ENCODE peak calls at places on chromosome 20, in ten cellular contexts. H is prostate gland, O is esophagus muscularis mucosa, F is HepG2, D is stomach, W is tibial nerve, Y is heart left ventricle, B is spleen, P is breast epithelium, Q is endothelial cell of umbilical vein. R is an unnamed sample.

GRCh38 chr20:21202284-21202683 is 76.4 kb downstream of the KIZ start:
- DNase-seq in H (no peak), O (peak; percentile 12), F (peak; percentile 16), D (no peak), W (no peak), Y (no peak), B (no peak), P (no peak), Q (peak; percentile 1), R (no peak)

GRCh38 chr20:4014031-4014474 is 1.3 kb downstream of the RNF24 start:
- DNase-seq in H (peak; percentile 93), O (no peak), F (peak; percentile 87), D (peak; percentile 68), W (peak; percentile 41), Y (no peak), B (no peak), P (no peak), Q (peak; percentile 77), R (no peak)

GRCh38 chr20:33677991-33678431 is 3.8 kb upstream of the NECAB3 start:
- DNase-seq in H (no peak), O (no peak), F (no peak), D (no peak), W (peak; percentile 59), Y (peak; percentile 51), B (no peak), P (no peak), Q (no peak), R (no peak)

GRCh38 chr20:50278684-50279531 is 88.3 kb downstream of the CEBPB start:
- DNase-seq in H (peak; percentile 42), O (no peak), F (peak; percentile 87), D (peak; percentile 89), W (peak; percentile 73), Y (peak; percentile 77), B (peak; percentile 80), P (no peak), Q (no peak), R (peak; percentile 86)

GRCh38 chr20:37194616-37195015 is 15.3 kb upstream of the MROH8 start:
- DNase-seq in H (no peak), O (no peak), F (no peak), D (no peak), W (no peak), Y (no peak), B (no peak), P (no peak), Q (peak; percentile 68), R (no peak)

GRCh38 chr20:55461519-55461918 is 543.8 kb downstream of the CBLN4 start:
- DNase-seq in H (no peak), O (no peak), F (no peak), D (no peak), W (no peak), Y (no peak), B (no peak), P (no peak), Q (no peak), R (no peak)

GRCh38 chr20:21303061-21303871 is at the start of gene XRN2:
- DNase-seq in H (peak; percentile 94), O (peak; percentile 98), F (peak; percentile 98), D (peak; percentile 96), W (peak; percentile 93), Y (peak; percentile 97), B (peak; percentile 98), P (peak; percentile 95), Q (peak; percentile 95), R (peak; percentile 94)

GRCh38 chr20:49281059-49281912 is 3.4 kb upstream of the ZNFX1 start:
- DNase-seq in H (no peak), O (no peak), F (peak; percentile 90), D (no peak), W (no peak), Y (no peak), B (no peak), P (no peak), Q (peak; percentile 75), R (no peak)

GRCh38 chr20:35697696-35698297 is 1.4 kb downstream of the NFS1 start:
- DNase-seq in H (no peak), O (no peak), F (peak; percentile 58), D (peak; percentile 15), W (no peak), Y (no peak), B (no peak), P (no peak), Q (no peak), R (no peak)

GRCh38 chr20:35698298-35699126 is 640 bp downstream of the NFS1 start:
- DNase-seq in H (peak; percentile 10), O (no peak), F (no peak), D (peak; percentile 17), W (no peak), Y (no peak), B (no peak), P (no peak), Q (peak; percentile 28), R (no peak)

GRCh38 chr20:35699914-35700624 is 864 bp downstream of the ROMO1 start:
- DNase-seq in H (no peak), O (no peak), F (no peak), D (no peak), W (no peak), Y (no peak), B (no peak), P (no peak), Q (peak; percentile 41), R (no peak)

GRCh38 chr20:35700625-35701148 is 1.5 kb downstream of the ROMO1 start:
- DNase-seq in H (no peak), O (no peak), F (no peak), D (peak; percentile 18), W (no peak), Y (no peak), B (no peak), P (no peak), Q (no peak), R (no peak)

DNA sequence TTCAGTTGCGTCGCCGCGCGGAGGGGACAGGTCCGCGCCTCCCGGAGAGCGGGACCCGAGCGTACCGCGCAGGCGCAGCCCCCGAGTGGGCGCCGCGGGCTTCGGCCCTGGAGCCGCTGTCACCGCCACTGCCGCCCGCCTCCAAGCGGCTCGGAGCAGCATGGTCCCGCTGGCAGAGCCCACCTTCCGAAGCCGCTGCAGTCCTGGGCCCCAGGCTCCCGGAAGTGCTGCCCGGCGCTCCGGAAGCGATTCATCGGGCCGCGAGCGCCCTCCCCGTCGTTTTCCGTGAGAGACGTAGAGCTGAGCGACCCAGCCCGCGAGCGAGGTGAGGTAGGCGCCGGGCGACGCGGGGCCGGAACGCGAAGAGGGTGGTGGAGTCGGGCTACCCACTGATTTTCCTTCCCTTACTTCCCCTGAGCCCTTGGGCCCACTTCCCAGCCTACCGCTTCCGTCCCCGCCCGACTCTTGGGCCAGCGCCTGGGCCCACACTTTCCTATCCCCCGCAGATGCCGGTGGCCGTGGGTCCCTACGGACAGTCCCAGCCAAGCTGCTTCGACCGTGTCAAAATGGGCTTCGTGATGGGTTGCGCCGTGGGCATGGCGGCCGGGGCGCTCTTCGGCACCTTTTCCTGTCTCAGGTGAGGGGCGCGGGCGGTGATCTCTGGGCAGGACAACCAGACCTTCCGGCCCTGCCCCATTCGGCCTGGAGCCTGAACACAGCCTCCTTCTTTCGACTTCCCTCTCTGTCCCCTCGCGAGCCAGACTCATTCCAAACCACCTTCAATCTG is at the start of the genes NFS1 and ROMO1:
- DNase-seq in H (peak; percentile 77), O (peak; percentile 96), F (peak; percentile 94), D (peak; percentile 86), W (peak; percentile 76), Y (peak; percentile 88), B (peak; percentile 96), P (peak; percentile 79), Q (peak; percentile 89), R (peak; percentile 82)
- TF ChIP-seq POLR2A in H (no peak), O (peak; percentile 29), F (peak; percentile 96), D (no peak), W (peak; percentile 72), Y (peak; percentile 71), B (peak; percentile 37), P (no peak), Q (peak; percentile 95), R (peak; percentile 41)

GRCh38 chr20:45359069-45359405 is 3.9 kb upstream of the SYS1 start:
- DNase-seq in H (no peak), O (no peak), F (no peak), D (peak; percentile 44), W (peak; percentile 73), Y (peak; percentile 52), B (no peak), P (no peak), Q (peak; percentile 59), R (no peak)

GRCh38 chr20:45359406-45360148 is 3.4 kb upstream of the SYS1 start:
- DNase-seq in H (no peak), O (no peak), F (peak; percentile 82), D (peak; percentile 53), W (no peak), Y (no peak), B (no peak), P (no peak), Q (peak; percentile 67), R (peak; percentile 56)

GRCh38 chr20:45355209-45355608 is 7.0 kb upstream of the SDC4 start:
- DNase-seq in H (no peak), O (no peak), F (no peak), D (no peak), W (no peak), Y (no peak), B (no peak), P (no peak), Q (no peak), R (no peak)

GRCh38 chr20:45355685-45356084 is 7.3 kb upstream of the SYS1 start:
- DNase-seq in H (no peak), O (no peak), F (no peak), D (no peak), W (no peak), Y (no peak), B (no peak), P (no peak), Q (no peak), R (no peak)

DNA sequence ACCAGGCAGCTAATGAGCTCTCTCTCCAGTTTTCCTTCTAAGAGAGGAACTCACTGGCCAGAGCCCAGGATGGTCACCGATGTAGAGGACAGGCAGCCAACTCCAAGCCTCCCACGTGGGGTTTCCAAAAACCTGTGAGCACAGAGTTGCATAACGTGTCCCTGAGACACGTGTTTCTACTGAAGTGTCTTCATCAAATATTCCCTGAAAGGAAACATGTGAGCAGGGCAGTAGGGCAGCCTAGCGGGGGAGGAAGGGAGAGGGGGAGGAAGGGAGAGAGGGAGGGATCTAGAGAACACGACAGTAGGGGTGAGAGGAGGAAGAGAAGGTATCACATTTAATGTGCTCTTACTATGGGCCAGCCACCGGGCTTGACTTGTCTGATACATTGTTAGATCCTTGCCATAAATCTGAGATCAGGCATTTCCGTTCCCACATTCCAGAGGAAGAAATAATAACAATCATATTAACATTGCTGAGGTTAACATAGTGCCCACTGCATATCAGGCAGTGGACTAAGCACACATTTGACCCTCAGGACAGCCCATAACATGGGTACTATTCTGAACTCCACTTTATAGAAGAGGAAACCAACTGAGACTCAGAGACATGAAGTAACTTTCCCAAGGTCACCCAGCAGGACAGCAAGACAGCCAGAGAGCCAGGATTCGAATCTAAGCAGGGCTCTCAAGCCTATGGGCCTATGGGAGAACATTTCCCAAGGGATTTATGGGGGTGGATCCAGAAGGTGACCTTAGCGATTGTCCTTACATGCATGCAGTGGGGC is 4.5 kb upstream of the SYS1 start:
- DNase-seq in H (peak; percentile 66), O (peak; percentile 98), F (peak; percentile 64), D (peak; percentile 58), W (peak; percentile 92), Y (peak; percentile 79), B (no peak), P (peak; percentile 81), Q (peak; percentile 89), R (peak; percentile 76)
- H3K27ac ChIP-seq in H (peak overlapping the region; percentile 64), O (peak overlapping the region; percentile 91), F (peak overlapping the region; percentile 57), D (peak overlapping the region; percentile 95), W (peak overlapping the region; percentile 79), Y (peak overlapping the region; percentile 89), B (peak overlapping the region; percentile 82), P (peak overlapping the region; percentile 97), Q (peak overlapping the region; percentile 91), R (peak overlapping the region; percentile 80)

DNA sequence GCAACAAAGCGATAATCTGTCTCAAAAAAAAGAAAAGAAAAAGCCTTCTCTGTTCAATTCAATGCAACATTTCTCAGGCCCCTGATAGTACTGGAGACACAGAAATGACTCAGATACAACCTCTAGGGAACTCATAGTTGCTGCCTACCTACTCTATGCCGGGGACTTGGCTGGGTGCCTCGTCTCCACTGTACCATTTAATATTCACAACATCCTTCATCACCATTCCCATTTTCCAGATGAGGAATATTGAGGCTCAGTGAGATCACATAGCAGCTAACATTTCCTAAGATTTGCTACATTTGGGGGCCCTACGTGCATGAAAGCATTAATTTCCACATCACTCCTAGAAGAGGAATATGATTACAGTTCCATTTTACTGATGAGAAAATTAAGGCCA is 7.5 kb downstream of the NOL4L start:
- DNase-seq in H (no peak), O (no peak), F (no peak), D (no peak), W (no peak), Y (no peak), B (no peak), P (no peak), Q (no peak), R (no peak)
- H3K4me1 ChIP-seq in H (no peaks in the 10 kb centered on the region), O (peaks cover 9% of the 10 kb centered on the region), F (peaks cover 58% of the 10 kb centered on the region), D (peaks cover 22% of the 10 kb centered on the region), W (peaks cover 7% of the 10 kb centered on the region), Y (peaks cover 9% of the 10 kb centered on the region), B (peaks cover 90% of the 10 kb centered on the region), P (no peaks in the 10 kb centered on the region), Q (peaks cover 3% of the 10 kb centered on the region), R (no peaks in the 10 kb centered on the region)

GRCh38 chr20:63966944-63967322 is 2.8 kb downstream of the ZNF512B start:
- DNase-seq in H (no peak), O (no peak), F (no peak), D (no peak), W (no peak), Y (no peak), B (peak; percentile 58), P (no peak), Q (no peak), R (peak; percentile 44)

GRCh38 chr20:63964412-63964811 is 5.3 kb downstream of the ZNF512B start:
- DNase-seq in H (no peak), O (no peak), F (no peak), D (no peak), W (no peak), Y (no peak), B (peak; percentile 73), P (no peak), Q (no peak), R (no peak)

GRCh38 chr20:63967330-63968135 is 2.2 kb downstream of the ZNF512B start:
- DNase-seq in H (no peak), O (no peak), F (no peak), D (peak; percentile 22), W (no peak), Y (peak; percentile 20), B (peak; percentile 68), P (peak; percentile 49), Q (no peak), R (no peak)

GRCh38 chr20:63968136-63968927 is 1.4 kb downstream of the ZNF512B start:
- DNase-seq in H (no peak), O (no peak), F (no peak), D (no peak), W (no peak), Y (peak; percentile 20), B (peak; percentile 77), P (no peak), Q (no peak), R (no peak)

DNA sequence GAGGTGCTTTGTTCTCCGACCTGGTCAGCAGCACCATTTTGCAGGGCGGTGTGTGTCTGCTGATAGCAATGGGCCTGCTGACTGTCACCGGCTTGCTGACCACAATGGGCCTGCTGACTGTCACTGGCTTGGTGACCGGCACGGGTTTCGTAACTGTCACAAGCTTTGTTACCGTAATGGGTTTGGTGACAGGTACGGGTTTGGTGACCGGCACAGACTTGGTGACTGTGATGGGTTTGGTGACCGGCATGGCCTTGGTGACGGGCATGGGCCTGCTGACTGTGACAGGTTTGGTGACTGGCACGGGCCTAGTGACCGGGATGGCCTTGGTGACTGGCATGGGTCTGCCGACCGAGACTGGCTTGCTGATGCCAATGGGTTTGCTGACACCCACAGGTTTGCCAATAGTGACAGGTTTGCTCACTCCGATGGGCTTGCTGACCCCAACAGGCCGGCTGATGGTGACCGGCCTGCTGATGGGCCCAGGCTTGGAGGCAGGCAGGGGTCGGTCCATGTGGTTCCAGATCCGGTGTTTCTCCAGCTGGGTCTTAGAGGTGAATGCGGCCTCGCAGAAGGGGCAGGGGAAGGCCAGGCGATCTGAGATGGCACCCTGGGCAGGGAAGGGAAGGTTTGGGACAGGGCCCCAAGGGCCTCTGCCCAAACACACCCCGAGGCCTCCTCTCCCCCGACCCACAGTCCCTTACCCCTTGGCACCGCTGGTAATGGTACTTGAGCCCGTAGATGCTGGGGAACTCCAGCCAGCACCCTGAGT is 3.4 kb downstream of the ZNF512B start:
- DNase-seq in H (no peak), O (no peak), F (no peak), D (no peak), W (no peak), Y (peak; percentile 18), B (peak; percentile 69), P (peak; percentile 49), Q (no peak), R (peak; percentile 42)
- TF ChIP-seq POLR2A in H (no peak), O (no peak), F (no peak), D (no peak), W (no peak), Y (no peak), B (no peak), P (no peak), Q (no peak), R (no peak)

R was measured in Peyer's patch.